ENCODE peak calls at places on chromosomes 1 and 21, in six cellular contexts. I is activated T-helper 1 cell treated with Interleukin-2 at 50 U/mL for 16 hours; G is stimulated activated CD8-positive, alpha-beta memory T cell treated with anti-CD3 and anti-CD28 coated beads, Interleukin-4, amount 100 ng/mL, for 24 hours; F is SJSA1; M is NCI-H1694 treated with DMSO at 0.1 percent for 48 hours; B is neural crest cell. W is an unnamed sample.

GRCh38 chr1:53585116-53585515 is 125.9 kb downstream of the DMRTB1 start:
- DNase-seq in M (no peak), I (no peak), B (no peak), F (no peak), G (peak), W (peak)

GRCh38 chr21:36639769-36640168 is 59.1 kb upstream of the SIM2 start:
- DNase-seq in I (no peak), B (no peak), G (no peak), M (no peak), F (no peak), W (no peak)

GRCh38 chr1:111198836-111199235 is 1.6 kb downstream of the DENND2D start:
- DNase-seq in B (no peak), F (no peak), G (no peak), M (no peak), I (no peak), W (no peak)

GRCh38 chr1:214303538-214303937 is 22.6 kb downstream of the SMYD2 start:
- DNase-seq in M (no peak), F (no peak), I (no peak), G (no peak), B (no peak), W (no peak)

GRCh38 chr1:228059536-228060457 is 22.7 kb upstream of the ARF1 start:
- DNase-seq in B (peak), F (peak), M (no peak), G (peak), I (peak), W (peak)

GRCh38 chr1:66434096-66434495 is 99.9 kb upstream of the SGIP1 start:
- DNase-seq in G (no peak), M (no peak), I (no peak), F (no peak), B (no peak), W (no peak)

GRCh38 chr1:37945743-37946702 is 830 bp downstream of the INPP5B start:
- DNase-seq in I (no peak), G (no peak), M (no peak), B (no peak), F (peak), W (no peak)

GRCh38 chr1:218582646-218583045 is 237.5 kb downstream of the TGFB2 start:
- DNase-seq in I (no peak), F (no peak), G (no peak), M (no peak), B (no peak), W (no peak)

GRCh38 chr1:183093821-183094287 is 70.6 kb downstream of the LAMC1 start:
- DNase-seq in M (no peak), B (no peak), I (no peak), F (no peak), G (no peak), W (no peak)

GRCh38 chr1:91809267-91809666 is 76.7 kb downstream of the TGFBR3 start:
- DNase-seq in I (no peak), G (no peak), F (no peak), M (no peak), B (no peak), W (no peak)

GRCh38 chr1:24769656-24770651 is 24.7 kb downstream of the CLIC4 start:
- DNase-seq in B (no peak), F (no peak), M (no peak), I (no peak), G (no peak), W (no peak)

GRCh38 chr1:109595540-109595939 is 23.9 kb downstream of the GNAT2 start:
- DNase-seq in G (no peak), B (no peak), F (no peak), M (no peak), I (no peak), W (no peak)

GRCh38 chr21:37183749-37184148 is 83.4 kb downstream of the VPS26C start:
- DNase-seq in F (no peak), I (no peak), G (no peak), M (no peak), B (no peak), W (no peak)

GRCh38 chr1:156750932-156751723 is at the start of gene HDGF:
- DNase-seq in I (no peak), F (no peak), G (no peak), B (peak), M (no peak), W (no peak)

GRCh38 chr1:56837244-56837926 is 17.2 kb upstream of the C8A start:
- DNase-seq in G (no peak), B (no peak), F (no peak), M (no peak), I (no peak), W (no peak)

GRCh38 chr1:159918041-159918917 is 7.0 kb downstream of the TAGLN2 start:
- DNase-seq in G (no peak), B (no peak), I (no peak), F (no peak), M (no peak), W (no peak)

GRCh38 chr1:32933742-32934322 is 30.8 kb downstream of the RNF19B start:
- DNase-seq in B (no peak), M (no peak), I (no peak), F (no peak), G (no peak), W (no peak)

GRCh38 chr1:109995536-109995935 is 11.0 kb downstream of the AHCYL1 start:
- DNase-seq in I (no peak), F (no peak), M (no peak), G (no peak), B (no peak), W (no peak)

GRCh38 chr1:218480137-218480536 is 135.0 kb downstream of the TGFB2 start:
- DNase-seq in F (peak), I (no peak), B (no peak), M (no peak), G (no peak), W (no peak)

GRCh38 chr1:11691302-11691914 is at the start of gene DRAXIN:
- DNase-seq in M (peak), I (no peak), B (peak), F (no peak), G (no peak), W (no peak)

GRCh38 chr1:214702561-214702960 is 99.6 kb downstream of the CENPF start:
- DNase-seq in F (no peak), I (no peak), G (no peak), B (no peak), M (no peak), W (no peak)

GRCh38 chr1:246269466-246269865 is 237.6 kb downstream of the SMYD3 start:
- DNase-seq in F (no peak), B (no peak), G (no peak), I (no peak), M (no peak), W (no peak)

GRCh38 chr1:205991237-205991636 is 12.0 kb downstream of the RAB7B start:
- DNase-seq in F (no peak), M (no peak), G (no peak), I (no peak), B (no peak), W (no peak)

GRCh38 chr1:54272134-54272533 is 72.2 kb downstream of the MRPL37 start:
- DNase-seq in B (no peak), F (no peak), G (no peak), I (no peak), M (no peak), W (no peak)

GRCh38 chr1:162019006-162019405 is 4.7 kb downstream of the OLFML2B start:
- DNase-seq in I (no peak), G (no peak), B (no peak), M (peak), F (no peak), W (no peak)

GRCh38 chr1:155032886-155033285 is 695 bp downstream of the DCST2 start:
- DNase-seq in F (no peak), M (no peak), B (no peak), I (no peak), G (no peak), W (no peak)

GRCh38 chr21:38806942-38807284 is 1.2 kb downstream of the ETS2 start:
- DNase-seq in B (no peak), M (no peak), F (no peak), I (no peak), G (no peak), W (no peak)

GRCh38 chr1:156346636-156347035 is 8.3 kb downstream of the TSACC start:
- DNase-seq in F (no peak), M (peak), B (no peak), G (no peak), I (no peak), W (no peak)

GRCh38 chr21:36499578-36500471 is 19.9 kb upstream of the CLDN14 start:
- DNase-seq in F (peak), M (no peak), G (no peak), B (no peak), I (no peak), W (no peak)

GRCh38 chr1:63628607-63629006 is 35.4 kb downstream of the PGM1 start:
- DNase-seq in G (no peak), I (no peak), B (no peak), F (no peak), M (no peak), W (no peak)

W was measured in effector memory CD4-positive, alpha-beta T cell.